ENCODE peak calls at places on chromosomes 6 and 20, in six cellular contexts. Z is substantia nigra; P is NCI-H748 treated with DMSO at 0.1 percent for 48 hours; D is activated naive CD8-positive, alpha-beta T cell treated with anti-CD3 and anti-CD28 coated beads for 36 hours; Q is thoracic aorta; M is activated CD4-positive, CD25-positive, alpha-beta regulatory T cell. G is an unnamed sample.

GRCh38 chr20:51531141-51531710 is 11.3 kb downstream of the NFATC2 start:
- DNase-seq in D (peak), M (peak), P (no peak), Z (no peak), Q (no peak), G (no peak)

GRCh38 chr6:3701631-3702030 is 49.9 kb downstream of the PXDC1 start:
- DNase-seq in Q (no peak), P (no peak), D (no peak), M (no peak), Z (no peak), G (no peak)

GRCh38 chr6:70241991-70242420 is 60.9 kb downstream of the COL9A1 start:
- DNase-seq in Q (no peak), M (no peak), P (peak), Z (no peak), D (no peak), G (no peak)

GRCh38 chr6:10424005-10424404 is 9.1 kb upstream of the TFAP2A start:
- DNase-seq in D (no peak), P (no peak), Z (no peak), M (no peak), Q (no peak), G (no peak)

GRCh38 chr20:63703471-63703975 is 4.3 kb downstream of the ARFRP1 start:
- DNase-seq in P (no peak), Z (no peak), D (no peak), M (no peak), Q (no peak), G (no peak)

GRCh38 chr6:52053038-52053704 is 34.2 kb downstream of the PKHD1 start:
- DNase-seq in Q (no peak), Z (no peak), M (no peak), P (no peak), D (no peak), G (no peak)

GRCh38 chr6:154156135-154156948 is 117.3 kb downstream of the OPRM1 start:
- DNase-seq in P (peak), M (peak), Q (no peak), D (peak), Z (no peak), G (peak)

GRCh38 chr6:68691120-68691519 is 56.0 kb downstream of the ADGRB3 start:
- DNase-seq in Q (no peak), M (no peak), Z (no peak), D (no peak), P (no peak), G (no peak)

GRCh38 chr6:99002826-99003225 is 55.1 kb upstream of the FBXL4 start:
- DNase-seq in D (no peak), P (peak), M (no peak), Q (no peak), Z (no peak), G (no peak)